ENCODE peak calls at places on chromosomes 12 and 14, in seven cellular contexts. One of them, this sample, is unnamed.

GRCh38 chr12:63929426-63929825 is 84.9 kb downstream of the SRGAP1 start:
- DNase-seq in GM12878: no peak
- DNase-seq in SK-N-SH: no peak
- DNase-seq in HCT116: no peak
- DNase-seq in H1: no peak
- DNase-seq in K562: no peak
- DNase-seq in HepG2: no peak
- DNase-seq in this sample: no peak

GRCh38 chr12:6426882-6427671 is 17.7 kb upstream of the CD27 start:
- DNase-seq in H1: no peak
- DNase-seq in GM12878: peak; percentile 97
- DNase-seq in K562: no peak
- DNase-seq in SK-N-SH: no peak
- DNase-seq in HCT116: no peak
- DNase-seq in HepG2: no peak
- DNase-seq in this sample: no peak

GRCh38 chr12:48969847-48970701 is 1.5 kb downstream of the WNT10B start:
- DNase-seq in K562: peak; percentile 78
- DNase-seq in SK-N-SH: peak; percentile 83
- DNase-seq in GM12878: no peak
- DNase-seq in HepG2: no peak
- DNase-seq in H1: no peak
- DNase-seq in HCT116: no peak
- DNase-seq in this sample: no peak

GRCh38 chr12:56836800-56837663 is 73.9 kb downstream of the HSD17B6 start:
- DNase-seq in HCT116: no peak
- DNase-seq in K562: no peak
- DNase-seq in H1: no peak
- DNase-seq in HepG2: no peak
- DNase-seq in SK-N-SH: no peak
- DNase-seq in GM12878: no peak
- DNase-seq in this sample: no peak

GRCh38 chr14:33532581-33532980 is 418.3 kb downstream of the EGLN3 start:
- DNase-seq in H1: no peak
- DNase-seq in K562: no peak
- DNase-seq in HepG2: no peak
- DNase-seq in SK-N-SH: no peak
- DNase-seq in HCT116: no peak
- DNase-seq in GM12878: no peak
- DNase-seq in this sample: no peak

GRCh38 chr14:75088566-75089373 is 19.3 kb downstream of the ZC2HC1C start:
- DNase-seq in HCT116: peak; percentile 26
- DNase-seq in HepG2: peak; percentile 62
- DNase-seq in H1: no peak
- DNase-seq in GM12878: no peak
- DNase-seq in SK-N-SH: peak; percentile 66
- DNase-seq in K562: peak; percentile 33
- DNase-seq in this sample: peak; percentile 35

GRCh38 chr12:106178582-106178981 is 39.8 kb upstream of the NUAK1 start:
- DNase-seq in K562: no peak
- DNase-seq in SK-N-SH: no peak
- DNase-seq in HCT116: no peak
- DNase-seq in HepG2: no peak
- DNase-seq in GM12878: no peak
- DNase-seq in H1: no peak
- DNase-seq in this sample: no peak

GRCh38 chr12:15928870-15929571 is 17.9 kb downstream of the DERA start:
- DNase-seq in K562: no peak
- DNase-seq in GM12878: peak; percentile 34
- DNase-seq in HCT116: no peak
- DNase-seq in HepG2: no peak
- DNase-seq in SK-N-SH: no peak
- DNase-seq in H1: no peak
- DNase-seq in this sample: peak; percentile 59

GRCh38 chr14:70708717-70709570 is 67.2 kb downstream of the TTC9 start:
- DNase-seq in H1: peak; percentile 51
- DNase-seq in GM12878: no peak
- DNase-seq in HepG2: no peak
- DNase-seq in K562: no peak
- DNase-seq in HCT116: no peak
- DNase-seq in SK-N-SH: no peak
- DNase-seq in this sample: no peak

GRCh38 chr14:101788016-101788695 is 26.6 kb downstream of the PPP2R5C start:
- DNase-seq in GM12878: no peak
- DNase-seq in HepG2: no peak
- DNase-seq in H1: no peak
- DNase-seq in HCT116: no peak
- DNase-seq in SK-N-SH: no peak
- DNase-seq in K562: no peak
- DNase-seq in this sample: no peak

GRCh38 chr12:56454557-56454956 is at the start of gene MIP:
- DNase-seq in HepG2: no peak
- DNase-seq in H1: no peak
- DNase-seq in SK-N-SH: no peak
- DNase-seq in GM12878: no peak
- DNase-seq in HCT116: no peak
- DNase-seq in K562: no peak
- DNase-seq in this sample: no peak

GRCh38 chr12:122208073-122208820 is 4.7 kb downstream of the B3GNT4 start:
- DNase-seq in GM12878: no peak
- DNase-seq in H1: no peak
- DNase-seq in HCT116: no peak
- DNase-seq in K562: no peak
- DNase-seq in SK-N-SH: no peak
- DNase-seq in HepG2: no peak
- DNase-seq in this sample: no peak

DNA sequence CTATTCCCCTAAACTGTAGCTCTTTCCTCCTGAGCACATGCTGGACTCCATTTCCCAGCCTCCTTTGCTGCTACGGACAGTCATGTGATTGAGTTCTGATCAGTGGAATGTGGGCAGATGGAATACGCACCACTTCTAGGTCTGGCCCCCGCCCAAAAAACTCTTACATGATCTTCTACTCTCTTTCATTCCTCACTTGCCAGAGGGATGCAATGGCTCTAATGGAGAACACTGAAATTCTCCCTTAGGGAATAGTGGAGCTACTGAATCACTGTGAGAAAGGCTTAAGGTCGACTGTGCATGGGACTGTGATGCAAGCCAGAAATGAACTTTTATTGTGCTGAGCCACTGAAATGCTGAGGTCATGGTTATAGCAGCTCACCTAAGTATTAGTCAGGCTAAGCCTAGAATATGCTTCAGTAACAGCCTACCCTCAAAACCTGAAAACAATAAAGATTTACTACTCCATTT is 13.0 kb upstream of the TMED2 start:
- DNase-seq in GM12878: no peak
- DNase-seq in HCT116: peak; percentile 33
- DNase-seq in SK-N-SH: peak; percentile 49
- DNase-seq in K562: peak; percentile 39
- DNase-seq in H1: no peak
- DNase-seq in HepG2: peak; percentile 56
- DNase-seq in this sample: no peak
- TF ChIP-seq JUND in GM12878: no peak
- TF ChIP-seq JUND in HCT116: no peak
- TF ChIP-seq JUND in SK-N-SH: no peak
- TF ChIP-seq JUND in K562: no peak
- TF ChIP-seq JUND in H1: no peak
- TF ChIP-seq JUND in HepG2: no peak
- TF ChIP-seq JUND in this sample: no peak

GRCh38 chr14:49250109-49250508 is 336.1 kb downstream of the RPS29 start:
- DNase-seq in HCT116: no peak
- DNase-seq in HepG2: no peak
- DNase-seq in H1: no peak
- DNase-seq in SK-N-SH: no peak
- DNase-seq in K562: no peak
- DNase-seq in GM12878: no peak
- DNase-seq in this sample: no peak
- TF ChIP-seq JUND in HCT116: no peak
- TF ChIP-seq JUND in HepG2: no peak
- TF ChIP-seq JUND in H1: no peak
- TF ChIP-seq JUND in SK-N-SH: no peak
- TF ChIP-seq JUND in K562: no peak
- TF ChIP-seq JUND in GM12878: no peak
- TF ChIP-seq JUND in this sample: no peak

GRCh38 chr12:27965411-27965810 is 7.1 kb downstream of the PTHLH start:
- DNase-seq in HCT116: no peak
- DNase-seq in GM12878: no peak
- DNase-seq in H1: no peak
- DNase-seq in K562: no peak
- DNase-seq in HepG2: no peak
- DNase-seq in SK-N-SH: no peak
- DNase-seq in this sample: no peak

GRCh38 chr12:27965966-27966365 is 6.6 kb downstream of the PTHLH start:
- DNase-seq in K562: no peak
- DNase-seq in SK-N-SH: no peak
- DNase-seq in HepG2: no peak
- DNase-seq in H1: no peak
- DNase-seq in GM12878: no peak
- DNase-seq in HCT116: no peak
- DNase-seq in this sample: no peak

GRCh38 chr12:27966870-27967269 is 5.7 kb downstream of the PTHLH start:
- DNase-seq in GM12878: no peak
- DNase-seq in HCT116: peak; percentile 82
- DNase-seq in H1: no peak
- DNase-seq in K562: peak; percentile 41
- DNase-seq in SK-N-SH: no peak
- DNase-seq in HepG2: peak; percentile 20
- DNase-seq in this sample: no peak

GRCh38 chr12:27960822-27961221 is 11.7 kb downstream of the PTHLH start:
- DNase-seq in K562: no peak
- DNase-seq in HCT116: no peak
- DNase-seq in HepG2: no peak
- DNase-seq in H1: no peak
- DNase-seq in SK-N-SH: no peak
- DNase-seq in GM12878: no peak
- DNase-seq in this sample: no peak

GRCh38 chr12:27964123-27964522 is 8.4 kb downstream of the PTHLH start:
- DNase-seq in K562: no peak
- DNase-seq in HCT116: no peak
- DNase-seq in HepG2: no peak
- DNase-seq in GM12878: no peak
- DNase-seq in SK-N-SH: no peak
- DNase-seq in H1: no peak
- DNase-seq in this sample: no peak
- TF ChIP-seq JUND in K562: no peak
- TF ChIP-seq JUND in HCT116: no peak
- TF ChIP-seq JUND in HepG2: no peak
- TF ChIP-seq JUND in GM12878: no peak
- TF ChIP-seq JUND in SK-N-SH: no peak
- TF ChIP-seq JUND in H1: no peak
- TF ChIP-seq JUND in this sample: no peak

GRCh38 chr14:95507701-95508103 is 8.7 kb downstream of the SYNE3 start:
- DNase-seq in H1: no peak
- DNase-seq in HepG2: no peak
- DNase-seq in K562: no peak
- DNase-seq in HCT116: no peak
- DNase-seq in SK-N-SH: peak; percentile 55
- DNase-seq in GM12878: no peak
- DNase-seq in this sample: no peak
- TF ChIP-seq JUND in H1: no peak
- TF ChIP-seq JUND in HepG2: no peak
- TF ChIP-seq JUND in K562: peak; percentile 21
- TF ChIP-seq JUND in HCT116: peak; percentile 38
- TF ChIP-seq JUND in SK-N-SH: peak; percentile 55
- TF ChIP-seq JUND in GM12878: no peak
- TF ChIP-seq JUND in this sample: no peak

GRCh38 chr12:9944404-9944803 is 12.2 kb upstream of the CLEC2A start:
- DNase-seq in H1: no peak
- DNase-seq in HepG2: no peak
- DNase-seq in HCT116: no peak
- DNase-seq in GM12878: no peak
- DNase-seq in K562: no peak
- DNase-seq in SK-N-SH: no peak
- DNase-seq in this sample: no peak

GRCh38 chr12:9940370-9940769 is 8.2 kb upstream of the CLEC2A start:
- DNase-seq in SK-N-SH: no peak
- DNase-seq in HCT116: no peak
- DNase-seq in HepG2: no peak
- DNase-seq in K562: no peak
- DNase-seq in GM12878: no peak
- DNase-seq in H1: no peak
- DNase-seq in this sample: no peak

GRCh38 chr12:9947674-9948073 is 15.5 kb upstream of the CLEC2A start:
- DNase-seq in HepG2: no peak
- DNase-seq in SK-N-SH: no peak
- DNase-seq in GM12878: no peak
- DNase-seq in K562: no peak
- DNase-seq in H1: no peak
- DNase-seq in HCT116: no peak
- DNase-seq in this sample: no peak

GRCh38 chr12:9941838-9942237 is 9.7 kb upstream of the CLEC2A start:
- DNase-seq in HCT116: no peak
- DNase-seq in SK-N-SH: no peak
- DNase-seq in HepG2: no peak
- DNase-seq in K562: no peak
- DNase-seq in GM12878: no peak
- DNase-seq in H1: no peak
- DNase-seq in this sample: no peak

DNA sequence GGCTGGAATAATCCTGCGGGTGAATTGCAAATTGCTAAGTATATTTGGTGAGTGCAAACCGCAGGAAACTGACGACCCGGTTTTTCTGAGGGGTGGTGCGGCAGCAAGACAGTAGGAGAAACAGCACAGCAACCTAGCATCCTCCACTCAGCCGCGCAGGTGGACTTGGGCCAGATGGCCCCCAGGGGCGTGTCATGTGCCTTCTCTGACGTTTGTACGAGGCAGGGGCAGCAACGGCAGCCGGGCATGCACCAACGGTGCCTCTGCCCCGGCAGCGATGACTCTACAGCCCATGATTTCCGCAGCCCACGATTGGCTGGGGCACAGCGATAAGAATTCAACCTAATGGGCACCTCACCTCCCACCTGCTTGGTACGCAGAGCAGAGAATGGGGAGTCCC is 11.1 kb upstream of the CLEC2A start:
- DNase-seq in SK-N-SH: no peak
- DNase-seq in HepG2: no peak
- DNase-seq in HCT116: no peak
- DNase-seq in H1: no peak
- DNase-seq in K562: no peak
- DNase-seq in GM12878: no peak
- DNase-seq in this sample: no peak
- TF ChIP-seq JUND in SK-N-SH: no peak
- TF ChIP-seq JUND in HepG2: no peak
- TF ChIP-seq JUND in HCT116: no peak
- TF ChIP-seq JUND in H1: no peak
- TF ChIP-seq JUND in K562: no peak
- TF ChIP-seq JUND in GM12878: no peak
- TF ChIP-seq JUND in this sample: no peak

GRCh38 chr14:92914087-92914656 is 8.8 kb upstream of the CHGA start:
- DNase-seq in HCT116: no peak
- DNase-seq in K562: peak; percentile 65
- DNase-seq in HepG2: peak; percentile 40
- DNase-seq in SK-N-SH: no peak
- DNase-seq in H1: no peak
- DNase-seq in GM12878: no peak
- DNase-seq in this sample: peak; percentile 74
- TF ChIP-seq JUND in HCT116: no peak
- TF ChIP-seq JUND in K562: no peak
- TF ChIP-seq JUND in HepG2: no peak
- TF ChIP-seq JUND in SK-N-SH: no peak
- TF ChIP-seq JUND in H1: no peak
- TF ChIP-seq JUND in GM12878: no peak
- TF ChIP-seq JUND in this sample: no peak

This sample was measured in T47D.